ENCODE peak calls at places on chromosomes 2 and 18, in eight cellular contexts. One of them, this sample, is unnamed.
A peak's percentile ranks its signal among the peaks of the same experiment; 100 is the strongest.

GRCh38 chr2:16012626-16013501 is 72.5 kb downstream of the MYCN start:
- DNase-seq in Daoy: no peak
- DNase-seq in NCI-H2171 treated with DMSO at 0.1 percent for 48 hours: no peak
- DNase-seq in glomerular endothelial cell: no peak
- DNase-seq in HAP-1: no peak
- DNase-seq in pons: peak; percentile 56
- DNase-seq in stimulated activated CD8-positive, alpha-beta memory T cell treated with anti-CD3 and anti-CD28 coated beads, Interleukin-2, amount 100 ng/mL, for 1 hour: no peak
- DNase-seq in mammary epithelial cell: peak; percentile 46
- DNase-seq in this sample: peak; percentile 3

GRCh38 chr2:101698419-101699190 is 1.1 kb downstream of the MAP4K4 start:
- DNase-seq in Daoy: peak; percentile 30
- DNase-seq in NCI-H2171 treated with DMSO at 0.1 percent for 48 hours: peak; percentile 53
- DNase-seq in glomerular endothelial cell: no peak
- DNase-seq in HAP-1: peak; percentile 47
- DNase-seq in pons: peak; percentile 46
- DNase-seq in stimulated activated CD8-positive, alpha-beta memory T cell treated with anti-CD3 and anti-CD28 coated beads, Interleukin-2, amount 100 ng/mL, for 1 hour: no peak
- DNase-seq in mammary epithelial cell: no peak
- DNase-seq in this sample: no peak

GRCh38 chr2:221501210-221501882 is 70.8 kb downstream of the EPHA4 start:
- DNase-seq in Daoy: peak; percentile 58
- DNase-seq in NCI-H2171 treated with DMSO at 0.1 percent for 48 hours: no peak
- DNase-seq in glomerular endothelial cell: no peak
- DNase-seq in HAP-1: no peak
- DNase-seq in pons: no peak
- DNase-seq in stimulated activated CD8-positive, alpha-beta memory T cell treated with anti-CD3 and anti-CD28 coated beads, Interleukin-2, amount 100 ng/mL, for 1 hour: no peak
- DNase-seq in mammary epithelial cell: no peak
- DNase-seq in this sample: no peak

GRCh38 chr18:9719421-9719981 is 11.4 kb downstream of the RAB31 start:
- DNase-seq in Daoy: peak; percentile 83
- DNase-seq in NCI-H2171 treated with DMSO at 0.1 percent for 48 hours: peak; percentile 73
- DNase-seq in glomerular endothelial cell: no peak
- DNase-seq in HAP-1: no peak
- DNase-seq in pons: no peak
- DNase-seq in stimulated activated CD8-positive, alpha-beta memory T cell treated with anti-CD3 and anti-CD28 coated beads, Interleukin-2, amount 100 ng/mL, for 1 hour: no peak
- DNase-seq in mammary epithelial cell: peak; percentile 83
- DNase-seq in this sample: no peak

GRCh38 chr2:135997380-135997779 is 12.0 kb upstream of the DARS1 start:
- DNase-seq in Daoy: peak; percentile 18
- DNase-seq in NCI-H2171 treated with DMSO at 0.1 percent for 48 hours: no peak
- DNase-seq in glomerular endothelial cell: no peak
- DNase-seq in HAP-1: no peak
- DNase-seq in pons: peak; percentile 46
- DNase-seq in stimulated activated CD8-positive, alpha-beta memory T cell treated with anti-CD3 and anti-CD28 coated beads, Interleukin-2, amount 100 ng/mL, for 1 hour: no peak
- DNase-seq in mammary epithelial cell: no peak
- DNase-seq in this sample: no peak

GRCh38 chr2:68832161-68832869 is 38.9 kb downstream of the BMP10 start:
- DNase-seq in Daoy: peak; percentile 55
- DNase-seq in NCI-H2171 treated with DMSO at 0.1 percent for 48 hours: no peak
- DNase-seq in glomerular endothelial cell: peak; percentile 94
- DNase-seq in HAP-1: no peak
- DNase-seq in pons: peak; percentile 76
- DNase-seq in stimulated activated CD8-positive, alpha-beta memory T cell treated with anti-CD3 and anti-CD28 coated beads, Interleukin-2, amount 100 ng/mL, for 1 hour: peak; percentile 12
- DNase-seq in mammary epithelial cell: peak; percentile 90
- DNase-seq in this sample: no peak

GRCh38 chr2:209094221-209094620 is 329.6 kb upstream of the MAP2 start:
- DNase-seq in Daoy: no peak
- DNase-seq in NCI-H2171 treated with DMSO at 0.1 percent for 48 hours: no peak
- DNase-seq in glomerular endothelial cell: no peak
- DNase-seq in HAP-1: no peak
- DNase-seq in pons: no peak
- DNase-seq in stimulated activated CD8-positive, alpha-beta memory T cell treated with anti-CD3 and anti-CD28 coated beads, Interleukin-2, amount 100 ng/mL, for 1 hour: no peak
- DNase-seq in mammary epithelial cell: no peak
- DNase-seq in this sample: no peak

GRCh38 chr2:47080888-47081301 is 74.2 kb downstream of the STPG4 start:
- DNase-seq in Daoy: no peak
- DNase-seq in NCI-H2171 treated with DMSO at 0.1 percent for 48 hours: no peak
- DNase-seq in glomerular endothelial cell: no peak
- DNase-seq in HAP-1: no peak
- DNase-seq in pons: no peak
- DNase-seq in stimulated activated CD8-positive, alpha-beta memory T cell treated with anti-CD3 and anti-CD28 coated beads, Interleukin-2, amount 100 ng/mL, for 1 hour: no peak
- DNase-seq in mammary epithelial cell: no peak
- DNase-seq in this sample: no peak

GRCh38 chr2:220282221-220282620 is 654.8 kb downstream of the SLC4A3 start:
- DNase-seq in Daoy: no peak
- DNase-seq in NCI-H2171 treated with DMSO at 0.1 percent for 48 hours: no peak
- DNase-seq in glomerular endothelial cell: no peak
- DNase-seq in HAP-1: no peak
- DNase-seq in pons: no peak
- DNase-seq in stimulated activated CD8-positive, alpha-beta memory T cell treated with anti-CD3 and anti-CD28 coated beads, Interleukin-2, amount 100 ng/mL, for 1 hour: no peak
- DNase-seq in mammary epithelial cell: no peak
- DNase-seq in this sample: no peak

GRCh38 chr18:62399306-62399705 is 74.2 kb downstream of the TNFRSF11A start:
- DNase-seq in Daoy: no peak
- DNase-seq in NCI-H2171 treated with DMSO at 0.1 percent for 48 hours: no peak
- DNase-seq in glomerular endothelial cell: no peak
- DNase-seq in HAP-1: no peak
- DNase-seq in pons: no peak
- DNase-seq in stimulated activated CD8-positive, alpha-beta memory T cell treated with anti-CD3 and anti-CD28 coated beads, Interleukin-2, amount 100 ng/mL, for 1 hour: no peak
- DNase-seq in mammary epithelial cell: no peak
- DNase-seq in this sample: no peak

GRCh38 chr2:25417715-25418369 is 76.1 kb upstream of the DNMT3A start:
- DNase-seq in Daoy: peak; percentile 9
- DNase-seq in NCI-H2171 treated with DMSO at 0.1 percent for 48 hours: peak; percentile 47
- DNase-seq in glomerular endothelial cell: no peak
- DNase-seq in HAP-1: no peak
- DNase-seq in pons: no peak
- DNase-seq in stimulated activated CD8-positive, alpha-beta memory T cell treated with anti-CD3 and anti-CD28 coated beads, Interleukin-2, amount 100 ng/mL, for 1 hour: no peak
- DNase-seq in mammary epithelial cell: no peak
- DNase-seq in this sample: no peak

GRCh38 chr2:196887431-196887830 is 39.1 kb downstream of the PGAP1 start:
- DNase-seq in Daoy: no peak
- DNase-seq in NCI-H2171 treated with DMSO at 0.1 percent for 48 hours: no peak
- DNase-seq in glomerular endothelial cell: no peak
- DNase-seq in HAP-1: no peak
- DNase-seq in pons: no peak
- DNase-seq in stimulated activated CD8-positive, alpha-beta memory T cell treated with anti-CD3 and anti-CD28 coated beads, Interleukin-2, amount 100 ng/mL, for 1 hour: no peak
- DNase-seq in mammary epithelial cell: peak; percentile 4
- DNase-seq in this sample: no peak

GRCh38 chr18:55362303-55362702 is 225.7 kb downstream of the TCF4 start:
- DNase-seq in Daoy: no peak
- DNase-seq in NCI-H2171 treated with DMSO at 0.1 percent for 48 hours: no peak
- DNase-seq in glomerular endothelial cell: no peak
- DNase-seq in HAP-1: no peak
- DNase-seq in pons: no peak
- DNase-seq in stimulated activated CD8-positive, alpha-beta memory T cell treated with anti-CD3 and anti-CD28 coated beads, Interleukin-2, amount 100 ng/mL, for 1 hour: no peak
- DNase-seq in mammary epithelial cell: no peak
- DNase-seq in this sample: no peak

GRCh38 chr2:204900910-204901309 is 355.6 kb downstream of the PARD3B start:
- DNase-seq in Daoy: peak; percentile 6
- DNase-seq in NCI-H2171 treated with DMSO at 0.1 percent for 48 hours: no peak
- DNase-seq in glomerular endothelial cell: no peak
- DNase-seq in HAP-1: no peak
- DNase-seq in pons: no peak
- DNase-seq in stimulated activated CD8-positive, alpha-beta memory T cell treated with anti-CD3 and anti-CD28 coated beads, Interleukin-2, amount 100 ng/mL, for 1 hour: no peak
- DNase-seq in mammary epithelial cell: peak; percentile 52
- DNase-seq in this sample: peak; percentile 34

GRCh38 chr2:68594674-68595492 is 48.5 kb upstream of the PROKR1 start:
- DNase-seq in Daoy: peak; percentile 14
- DNase-seq in NCI-H2171 treated with DMSO at 0.1 percent for 48 hours: peak; percentile 20
- DNase-seq in glomerular endothelial cell: peak; percentile 14
- DNase-seq in HAP-1: peak; percentile 29
- DNase-seq in pons: no peak
- DNase-seq in stimulated activated CD8-positive, alpha-beta memory T cell treated with anti-CD3 and anti-CD28 coated beads, Interleukin-2, amount 100 ng/mL, for 1 hour: peak; percentile 18
- DNase-seq in mammary epithelial cell: peak; percentile 25
- DNase-seq in this sample: no peak

GRCh38 chr2:120396519-120397361 is 50.8 kb downstream of the INHBB start:
- DNase-seq in Daoy: no peak
- DNase-seq in NCI-H2171 treated with DMSO at 0.1 percent for 48 hours: no peak
- DNase-seq in glomerular endothelial cell: no peak
- DNase-seq in HAP-1: no peak
- DNase-seq in pons: no peak
- DNase-seq in stimulated activated CD8-positive, alpha-beta memory T cell treated with anti-CD3 and anti-CD28 coated beads, Interleukin-2, amount 100 ng/mL, for 1 hour: no peak
- DNase-seq in mammary epithelial cell: no peak
- DNase-seq in this sample: no peak

GRCh38 chr2:172442072-172442895 is 14.9 kb downstream of the ITGA6 start:
- DNase-seq in Daoy: peak; percentile 97
- DNase-seq in NCI-H2171 treated with DMSO at 0.1 percent for 48 hours: no peak
- DNase-seq in glomerular endothelial cell: no peak
- DNase-seq in HAP-1: peak; percentile 47
- DNase-seq in pons: no peak
- DNase-seq in stimulated activated CD8-positive, alpha-beta memory T cell treated with anti-CD3 and anti-CD28 coated beads, Interleukin-2, amount 100 ng/mL, for 1 hour: peak; percentile 30
- DNase-seq in mammary epithelial cell: peak; percentile 100
- DNase-seq in this sample: peak; percentile 99

GRCh38 chr2:105617631-105618350 is 126.9 kb upstream of the NCK2 start:
- DNase-seq in Daoy: peak; percentile 69
- DNase-seq in NCI-H2171 treated with DMSO at 0.1 percent for 48 hours: no peak
- DNase-seq in glomerular endothelial cell: no peak
- DNase-seq in HAP-1: no peak
- DNase-seq in pons: no peak
- DNase-seq in stimulated activated CD8-positive, alpha-beta memory T cell treated with anti-CD3 and anti-CD28 coated beads, Interleukin-2, amount 100 ng/mL, for 1 hour: no peak
- DNase-seq in mammary epithelial cell: peak; percentile 44
- DNase-seq in this sample: peak; percentile 29

GRCh38 chr2:140600116-140600515 is 1530.7 kb downstream of the LRP1B start:
- DNase-seq in Daoy: no peak
- DNase-seq in NCI-H2171 treated with DMSO at 0.1 percent for 48 hours: no peak
- DNase-seq in glomerular endothelial cell: no peak
- DNase-seq in HAP-1: no peak
- DNase-seq in pons: no peak
- DNase-seq in stimulated activated CD8-positive, alpha-beta memory T cell treated with anti-CD3 and anti-CD28 coated beads, Interleukin-2, amount 100 ng/mL, for 1 hour: no peak
- DNase-seq in mammary epithelial cell: peak; percentile 17
- DNase-seq in this sample: no peak

GRCh38 chr2:156589381-156590079 is 153.4 kb downstream of the GPD2 start:
- DNase-seq in Daoy: peak; percentile 11
- DNase-seq in NCI-H2171 treated with DMSO at 0.1 percent for 48 hours: peak; percentile 67
- DNase-seq in glomerular endothelial cell: peak; percentile 36
- DNase-seq in HAP-1: peak; percentile 71
- DNase-seq in pons: peak; percentile 74
- DNase-seq in stimulated activated CD8-positive, alpha-beta memory T cell treated with anti-CD3 and anti-CD28 coated beads, Interleukin-2, amount 100 ng/mL, for 1 hour: no peak
- DNase-seq in mammary epithelial cell: peak; percentile 25
- DNase-seq in this sample: peak; percentile 3

GRCh38 chr2:217203086-217203485 is 343.2 kb upstream of the TNP1 start:
- DNase-seq in Daoy: no peak
- DNase-seq in NCI-H2171 treated with DMSO at 0.1 percent for 48 hours: no peak
- DNase-seq in glomerular endothelial cell: no peak
- DNase-seq in HAP-1: no peak
- DNase-seq in pons: no peak
- DNase-seq in stimulated activated CD8-positive, alpha-beta memory T cell treated with anti-CD3 and anti-CD28 coated beads, Interleukin-2, amount 100 ng/mL, for 1 hour: no peak
- DNase-seq in mammary epithelial cell: no peak
- DNase-seq in this sample: no peak

This sample was measured in epithelial cell of prostate.